ENCODE peak calls at places on chromosomes 16 and 17, in six cellular contexts. F, O, Y, P, V and G are unnamed samples.

GRCh38 chr16:18055411-18055916 is 281.1 kb downstream of the NPIPA8 start:
- DNase-seq in V (no peak), F (no peak), Y (no peak), P (no peak), O (no peak), G (no peak)

GRCh38 chr16:89106533-89107208 is 13.0 kb downstream of the ACSF3 start:
- DNase-seq in V (no peak), F (no peak), O (no peak), P (no peak), Y (peak; percentile 38), G (no peak)

GRCh38 chr17:74430706-74431567 is 951 bp upstream of the GPRC5C start:
- DNase-seq in Y (peak; percentile 89), V (peak; percentile 80), O (peak; percentile 76), F (peak; percentile 78), P (peak; percentile 91), G (peak; percentile 84)

GRCh38 chr17:82399030-82399429 is 19.1 kb upstream of the HEXD start:
- DNase-seq in V (no peak), P (no peak), F (no peak), O (no peak), Y (no peak), G (peak; percentile 68)

GRCh38 chr16:83992624-83993023 is 24.6 kb downstream of the NECAB2 start:
- DNase-seq in P (no peak), Y (no peak), V (no peak), O (no peak), F (no peak), G (peak; percentile 42)

GRCh38 chr17:72373910-72374741 is 253.3 kb downstream of the SOX9 start:
- DNase-seq in P (no peak), F (peak; percentile 17), O (no peak), V (no peak), Y (no peak), G (no peak)

GRCh38 chr16:85473909-85474640 is 139.0 kb upstream of the GSE1 start:
- DNase-seq in O (no peak), F (no peak), P (no peak), V (no peak), Y (no peak), G (peak; percentile 42)

GRCh38 chr16:56849690-56850680 is 15.0 kb upstream of the SLC12A3 start:
- DNase-seq in P (no peak), V (no peak), O (no peak), Y (peak; percentile 7), F (no peak), G (no peak)

GRCh38 chr16:28497386-28497785 is 2.9 kb downstream of the APOBR start:
- DNase-seq in F (no peak), P (no peak), V (no peak), Y (no peak), O (no peak), G (no peak)

GRCh38 chr16:68629315-68629900 is 15.7 kb upstream of the CDH3 start:
- DNase-seq in V (peak; percentile 75), F (no peak), Y (no peak), O (no peak), P (no peak), G (no peak)

GRCh38 chr17:34974794-34975428 is 5.4 kb upstream of the LIG3 start:
- DNase-seq in V (no peak), Y (no peak), P (no peak), O (no peak), F (no peak), G (no peak)

GRCh38 chr17:78416791-78417530 is 38.5 kb downstream of the PGS1 start:
- DNase-seq in F (no peak), O (peak; percentile 73), V (no peak), Y (peak; percentile 45), P (no peak), G (peak; percentile 61)
- H3K27ac ChIP-seq in F (peak overlapping the region; percentile 65), O (peak overlapping the region; percentile 71), V (no peak overlapping the region), Y (peak overlapping the region; percentile 71), P (no peak overlapping the region), G (peak overlapping the region; percentile 67)

GRCh38 chr17:66549312-66549705 is 246.9 kb downstream of the PRKCA start:
- DNase-seq in F (no peak), P (no peak), Y (no peak), O (no peak), V (peak; percentile 53), G (no peak)

GRCh38 chr17:66545918-66546317 is 243.5 kb downstream of the PRKCA start:
- DNase-seq in P (no peak), F (no peak), Y (no peak), O (no peak), V (no peak), G (no peak)

GRCh38 chr17:66548158-66548557 is 245.7 kb downstream of the PRKCA start:
- DNase-seq in P (no peak), V (no peak), O (no peak), F (no peak), Y (no peak), G (no peak)

GRCh38 chr17:66548659-66549311 is 246.4 kb downstream of the PRKCA start:
- DNase-seq in P (no peak), F (no peak), O (no peak), V (no peak), Y (no peak), G (no peak)

DNA sequence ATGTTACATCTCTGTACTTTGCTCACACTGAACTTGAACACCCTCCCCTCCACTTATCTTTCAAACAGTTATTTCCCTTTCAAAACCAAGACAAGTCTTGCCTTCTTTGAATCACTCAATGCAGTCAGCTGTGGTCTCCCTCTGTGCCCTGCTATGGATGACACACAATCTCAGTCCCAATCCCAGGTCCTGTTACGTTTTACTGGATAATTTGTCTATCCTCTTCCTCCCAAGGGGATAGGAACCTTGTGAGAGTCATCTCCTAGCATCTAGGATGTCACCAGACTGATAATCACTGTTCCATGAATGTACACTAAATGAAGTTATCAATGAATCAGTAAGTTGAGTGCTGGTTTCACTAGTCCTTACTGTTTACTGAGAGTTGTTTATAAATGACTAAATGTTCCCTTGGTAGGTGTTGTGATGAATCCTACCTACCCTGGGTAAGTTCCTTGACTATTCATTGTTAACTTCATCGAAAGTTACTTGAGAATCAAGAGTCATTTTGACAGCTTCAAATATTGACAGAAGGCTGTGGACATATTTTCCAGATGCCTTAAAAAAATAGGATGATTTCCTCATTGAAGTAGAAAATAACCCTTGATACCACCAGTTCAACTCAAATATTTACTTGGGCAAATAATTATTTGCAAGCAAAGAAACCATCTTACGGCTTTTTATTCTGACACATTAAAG is 244.9 kb downstream of the PRKCA start:
- DNase-seq in F (no peak), V (no peak), P (peak; percentile 73), O (no peak), Y (no peak), G (no peak)
- H3K4me1 ChIP-seq in F (peaks cover 8% of the 10 kb centered on the region), V (peaks cover 26% of the 10 kb centered on the region), P (peaks cover 76% of the 10 kb centered on the region), O (peaks cover 5% of the 10 kb centered on the region), Y (peaks cover 13% of the 10 kb centered on the region), G (peaks cover 2% of the 10 kb centered on the region)

GRCh38 chr16:2507679-2508064 is 6.1 kb upstream of the ATP6V0C start:
- DNase-seq in V (no peak), F (no peak), P (no peak), Y (no peak), O (no peak), G (no peak)
- H3K27ac ChIP-seq in V (no peak overlapping the region), F (no peak overlapping the region), P (no peak overlapping the region), Y (peak overlapping the region; percentile 64), O (no peak overlapping the region), G (peak overlapping the region; percentile 50)

GRCh38 chr16:53087101-53087500 is 32.3 kb downstream of the CHD9 start:
- DNase-seq in O (no peak), Y (no peak), F (no peak), V (no peak), P (no peak), G (no peak)
- H3K4me1 ChIP-seq in O (peaks cover 89% of the 10 kb centered on the region), Y (peaks cover 38% of the 10 kb centered on the region), F (peaks cover 7% of the 10 kb centered on the region), V (peaks cover 54% of the 10 kb centered on the region), P (peaks cover 58% of the 10 kb centered on the region), G (peaks cover 51% of the 10 kb centered on the region)

GRCh38 chr17:75679706-75680201 is 12.6 kb downstream of the SAP30BP start:
- DNase-seq in V (no peak), O (no peak), P (peak; percentile 89), Y (no peak), F (no peak), G (no peak)

GRCh38 chr17:75680431-75680830 is 13.3 kb downstream of the SAP30BP start:
- DNase-seq in P (no peak), F (no peak), Y (no peak), O (no peak), V (no peak), G (no peak)

GRCh38 chr17:75673487-75673886 is 6.3 kb downstream of the SAP30BP start:
- DNase-seq in V (no peak), O (no peak), Y (no peak), P (no peak), F (no peak), G (no peak)

GRCh38 chr17:75672011-75672410 is 4.9 kb downstream of the SAP30BP start:
- DNase-seq in F (no peak), Y (no peak), V (no peak), O (no peak), P (no peak), G (no peak)

GRCh38 chr17:75676461-75676860 is 9.3 kb downstream of the SAP30BP start:
- DNase-seq in P (no peak), Y (no peak), V (no peak), O (no peak), F (no peak), G (no peak)
- H3K27ac ChIP-seq in P (no peak overlapping the region), Y (no peak overlapping the region), V (no peak overlapping the region), O (no peak overlapping the region), F (no peak overlapping the region), G (no peak overlapping the region)

GRCh38 chr17:18314731-18315497 is at the start of the genes SMCR8 and TOP3A:
- DNase-seq in F (peak; percentile 96), P (peak; percentile 99), O (peak; percentile 99), V (peak; percentile 97), Y (peak; percentile 99), G (peak; percentile 99)
- H3K4me1 ChIP-seq in F (peaks cover 19% of the 10 kb centered on the region), P (peaks cover 39% of the 10 kb centered on the region), O (peaks cover 66% of the 10 kb centered on the region), V (peaks cover 17% of the 10 kb centered on the region), Y (peaks cover 62% of the 10 kb centered on the region), G (peaks cover 52% of the 10 kb centered on the region)